ENCODE peak calls at places on chromosomes 16 and 17, in ten cellular contexts. One of them, this sample, is unnamed.

GRCh38 chr17:17900615-17901520 is 64.1 kb upstream of the SREBF1 start:
- DNase-seq in AG09309: peak
- DNase-seq in MCF 10A: peak
- DNase-seq in MM.1S: no peak
- DNase-seq in SK-N-SH: peak
- DNase-seq in AG10803: peak
- DNase-seq in amygdala: no peak
- DNase-seq in NCI-H1436: no peak
- DNase-seq in AG04450: peak
- DNase-seq in mucosa of gallbladder: peak
- DNase-seq in this sample: peak

GRCh38 chr17:2368383-2368782 is 31.1 kb downstream of the SGSM2 start:
- DNase-seq in AG09309: no peak
- DNase-seq in MCF 10A: no peak
- DNase-seq in MM.1S: no peak
- DNase-seq in SK-N-SH: peak
- DNase-seq in AG10803: no peak
- DNase-seq in amygdala: no peak
- DNase-seq in NCI-H1436: no peak
- DNase-seq in AG04450: no peak
- DNase-seq in mucosa of gallbladder: no peak
- DNase-seq in this sample: no peak

GRCh38 chr16:78773316-78773715 is 673.9 kb downstream of the WWOX start:
- DNase-seq in AG09309: no peak
- DNase-seq in MCF 10A: no peak
- DNase-seq in MM.1S: no peak
- DNase-seq in SK-N-SH: no peak
- DNase-seq in AG10803: no peak
- DNase-seq in amygdala: no peak
- DNase-seq in NCI-H1436: no peak
- DNase-seq in AG04450: no peak
- DNase-seq in mucosa of gallbladder: no peak
- DNase-seq in this sample: no peak

GRCh38 chr16:88768041-88768876 is 16.8 kb downstream of the PIEZO1 start:
- DNase-seq in AG09309: no peak
- DNase-seq in MCF 10A: no peak
- DNase-seq in MM.1S: no peak
- DNase-seq in SK-N-SH: peak
- DNase-seq in AG10803: peak
- DNase-seq in amygdala: no peak
- DNase-seq in NCI-H1436: no peak
- DNase-seq in AG04450: no peak
- DNase-seq in mucosa of gallbladder: no peak
- DNase-seq in this sample: peak

GRCh38 chr16:79047337-79047736 is 553.2 kb downstream of the MAF start:
- DNase-seq in AG09309: no peak
- DNase-seq in MCF 10A: peak
- DNase-seq in MM.1S: peak
- DNase-seq in SK-N-SH: peak
- DNase-seq in AG10803: no peak
- DNase-seq in amygdala: no peak
- DNase-seq in NCI-H1436: peak
- DNase-seq in AG04450: no peak
- DNase-seq in mucosa of gallbladder: no peak
- DNase-seq in this sample: no peak

GRCh38 chr16:66728804-66729203 is 22.6 kb downstream of the DYNC1LI2 start:
- DNase-seq in AG09309: no peak
- DNase-seq in MCF 10A: no peak
- DNase-seq in MM.1S: no peak
- DNase-seq in SK-N-SH: no peak
- DNase-seq in AG10803: no peak
- DNase-seq in amygdala: no peak
- DNase-seq in NCI-H1436: no peak
- DNase-seq in AG04450: no peak
- DNase-seq in mucosa of gallbladder: no peak
- DNase-seq in this sample: no peak

GRCh38 chr17:47997595-47997994 is 26.7 kb downstream of the CDK5RAP3 start:
- DNase-seq in AG09309: no peak
- DNase-seq in MCF 10A: no peak
- DNase-seq in MM.1S: no peak
- DNase-seq in SK-N-SH: no peak
- DNase-seq in AG10803: no peak
- DNase-seq in amygdala: no peak
- DNase-seq in NCI-H1436: no peak
- DNase-seq in AG04450: no peak
- DNase-seq in mucosa of gallbladder: no peak
- DNase-seq in this sample: no peak

GRCh38 chr17:62898239-62898864 is 67.7 kb upstream of the TANC2 start:
- DNase-seq in AG09309: no peak
- DNase-seq in MCF 10A: no peak
- DNase-seq in MM.1S: no peak
- DNase-seq in SK-N-SH: peak
- DNase-seq in AG10803: peak
- DNase-seq in amygdala: peak
- DNase-seq in NCI-H1436: no peak
- DNase-seq in AG04450: no peak
- DNase-seq in mucosa of gallbladder: no peak
- DNase-seq in this sample: no peak

GRCh38 chr17:41773731-41774193 is 12.7 kb downstream of the JUP start:
- DNase-seq in AG09309: no peak
- DNase-seq in MCF 10A: peak
- DNase-seq in MM.1S: no peak
- DNase-seq in SK-N-SH: no peak
- DNase-seq in AG10803: no peak
- DNase-seq in amygdala: no peak
- DNase-seq in NCI-H1436: no peak
- DNase-seq in AG04450: no peak
- DNase-seq in mucosa of gallbladder: no peak
- DNase-seq in this sample: no peak